ENCODE peak calls at places on chromosomes 3 and 15, in ten cellular contexts. T, B, D, F, O, N, V, Z, C and A are unnamed samples.

GRCh38 chr3:28279770-28280169 is 38.4 kb downstream of the CMC1 start:
- DNase-seq in B (no peak), F (no peak), V (no peak), N (no peak), C (no peak), O (no peak), D (no peak), Z (no peak), T (no peak), A (no peak)

GRCh38 chr15:41811432-41812195 is 16.3 kb upstream of the JMJD7 start:
- DNase-seq in O (peak; percentile 92), T (peak; percentile 93), Z (peak; percentile 86), F (peak; percentile 91), C (peak; percentile 60), N (peak; percentile 86), B (peak; percentile 88), V (peak; percentile 24), D (peak; percentile 92), A (peak; percentile 86)

GRCh38 chr3:177037241-177037640 is 160.0 kb downstream of the TBL1XR1 start:
- DNase-seq in T (no peak), F (no peak), N (no peak), B (no peak), C (no peak), D (no peak), Z (no peak), O (no peak), V (no peak), A (peak; percentile 29)

GRCh38 chr15:66701422-66702034 is 508 bp upstream of the SMAD6 start:
- DNase-seq in Z (peak; percentile 54), V (no peak), F (peak; percentile 73), B (peak; percentile 70), T (no peak), D (peak; percentile 73), N (peak; percentile 79), O (peak; percentile 79), C (no peak), A (peak; percentile 56)

GRCh38 chr3:121661376-121661775 is 673 bp upstream of the HCLS1 start:
- DNase-seq in C (no peak), V (no peak), D (no peak), B (no peak), Z (peak; percentile 14), O (no peak), N (no peak), T (no peak), F (no peak), A (no peak)

GRCh38 chr15:41862515-41863116 is 24.0 kb downstream of the PLA2G4B start:
- DNase-seq in T (no peak), V (no peak), B (peak; percentile 84), F (no peak), Z (peak; percentile 73), O (no peak), N (no peak), C (no peak), D (no peak), A (no peak)

GRCh38 chr3:7565574-7565973 is 704.7 kb downstream of the GRM7 start:
- DNase-seq in Z (no peak), B (no peak), F (no peak), V (no peak), C (no peak), O (no peak), D (no peak), N (no peak), T (no peak), A (no peak)

GRCh38 chr15:34588046-34588674 is 4.7 kb upstream of the GOLGA8B start:
- DNase-seq in B (no peak), D (peak; percentile 63), C (peak; percentile 56), F (peak; percentile 58), T (peak; percentile 70), V (peak; percentile 33), O (peak; percentile 88), N (peak; percentile 60), Z (peak; percentile 64), A (peak; percentile 77)

GRCh38 chr3:8325306-8325705 is 176.3 kb upstream of the LMCD1 start:
- DNase-seq in D (no peak), V (no peak), N (no peak), O (no peak), C (no peak), T (no peak), F (no peak), Z (no peak), B (no peak), A (no peak)

GRCh38 chr15:66943456-66944095 is 121.8 kb upstream of the SMAD3 start:
- DNase-seq in C (no peak), Z (peak; percentile 62), O (no peak), V (no peak), T (no peak), F (no peak), N (no peak), D (no peak), B (no peak), A (no peak)

GRCh38 chr3:46082849-46083248 is 55.6 kb upstream of the XCR1 start:
- DNase-seq in T (no peak), N (no peak), B (no peak), D (no peak), O (no peak), V (no peak), C (no peak), Z (no peak), F (no peak), A (no peak)

GRCh38 chr15:31511707-31512310 is 185.2 kb downstream of the KLF13 start:
- DNase-seq in T (no peak), B (no peak), O (no peak), N (peak; percentile 5), Z (no peak), V (no peak), F (no peak), D (no peak), C (no peak), A (peak; percentile 83)

GRCh38 chr3:74883690-74884089 is 269.2 kb upstream of the CNTN3 start:
- DNase-seq in B (no peak), C (peak; percentile 1), T (peak; percentile 49), Z (no peak), F (no peak), O (peak; percentile 49), V (peak; percentile 1), D (no peak), N (no peak), A (no peak)
- TF ChIP-seq CTCF in B (peak; percentile 11), C (peak; percentile 26), T (peak; percentile 49), Z (no peak), F (no peak), O (peak; percentile 55), V (peak; percentile 59), D (no peak), N (peak; percentile 48), A (no peak)

DNA sequence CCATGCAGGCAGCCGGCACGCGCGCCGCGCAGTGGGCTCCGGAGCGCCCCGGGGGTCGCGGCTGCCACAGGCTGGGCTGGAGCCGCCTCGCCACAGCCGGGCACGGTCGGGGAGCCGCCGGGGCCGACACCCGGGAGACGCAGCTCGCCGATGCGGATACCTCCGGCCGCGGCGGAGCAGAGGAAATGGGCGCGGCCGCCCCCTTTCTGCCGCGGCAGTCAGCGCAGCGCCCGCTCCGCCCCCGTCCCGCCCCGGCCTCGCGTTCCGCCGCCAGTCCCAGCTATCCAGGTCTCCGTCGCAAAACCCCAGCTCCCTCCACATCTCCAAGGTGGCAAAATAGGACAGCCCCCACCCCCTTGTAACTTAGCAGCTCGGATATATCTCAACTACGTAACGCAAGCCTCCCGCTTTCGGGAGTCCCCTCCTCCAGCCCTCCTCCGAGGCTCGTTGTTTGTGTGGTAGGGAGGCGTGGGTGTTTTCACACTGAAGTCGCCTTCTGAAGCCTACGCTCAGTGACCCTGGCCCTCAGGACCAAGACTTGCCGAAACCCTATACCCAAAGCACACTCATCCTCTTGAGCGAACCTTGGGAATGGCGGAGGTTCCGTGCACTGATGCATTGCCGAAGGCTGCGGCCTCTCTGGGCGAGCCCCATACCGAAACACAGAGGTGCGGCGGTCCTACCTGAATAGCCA is at the start of gene SH3BP5:
- DNase-seq in B (peak; percentile 84), T (peak; percentile 92), V (no peak), C (peak; percentile 4), F (peak; percentile 85), Z (peak; percentile 79), D (peak; percentile 88), O (peak; percentile 91), N (peak; percentile 81), A (peak; percentile 73)
- TF ChIP-seq CTCF in B (peak; percentile 73), T (peak; percentile 60), V (peak; percentile 75), C (peak; percentile 76), F (peak; percentile 76), Z (peak; percentile 25), D (peak; percentile 87), O (peak; percentile 54), N (peak; percentile 65), A (peak; percentile 79)

DNA sequence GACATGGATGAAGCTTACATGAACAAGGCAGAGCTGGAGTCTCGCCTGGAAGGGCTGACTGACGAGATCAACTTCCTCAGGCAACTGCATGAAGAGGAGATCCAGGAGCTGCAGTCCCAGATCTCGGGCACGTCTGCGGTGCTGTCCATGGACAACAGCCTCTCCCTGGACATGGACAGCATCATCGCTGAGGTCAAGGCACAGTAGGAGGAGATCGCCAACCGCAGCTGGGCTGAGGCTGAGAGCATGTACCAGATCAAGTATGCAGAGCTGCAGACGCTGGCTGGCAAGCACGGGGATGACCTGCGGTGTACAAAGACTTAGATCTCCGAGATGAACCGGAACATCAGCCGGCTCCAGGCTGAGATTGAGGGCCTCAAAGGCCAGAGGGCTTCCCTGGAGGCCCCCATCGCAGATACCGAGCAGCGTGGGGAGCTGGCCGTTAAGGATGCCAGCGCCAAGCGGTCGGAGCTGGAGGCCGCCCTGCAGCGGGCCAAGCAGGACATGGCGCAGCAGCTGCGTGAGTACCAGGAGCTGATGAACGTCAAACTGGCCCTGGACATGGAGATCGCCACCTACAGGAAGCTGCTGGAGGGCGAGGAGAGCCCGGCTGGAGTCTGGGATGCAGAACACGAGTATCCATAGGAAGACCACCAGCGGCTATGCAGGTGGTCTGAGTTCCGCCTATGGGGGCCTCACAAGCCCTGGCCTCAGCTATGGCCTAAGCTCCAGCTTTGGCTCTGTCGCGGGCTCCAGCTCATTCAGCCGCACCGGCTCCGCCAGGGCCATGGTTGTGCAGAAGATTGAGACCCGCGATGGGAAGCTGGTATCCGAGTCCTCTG is 77.6 kb downstream of the CLDN11 start:
- DNase-seq in V (no peak), D (peak; percentile 58), C (no peak), B (no peak), Z (no peak), N (no peak), O (no peak), F (peak; percentile 46), T (no peak), A (no peak)
- TF ChIP-seq CTCF in V (no peak), D (no peak), C (peak; percentile 11), B (no peak), Z (no peak), N (no peak), O (no peak), F (no peak), T (no peak), A (no peak)

DNA sequence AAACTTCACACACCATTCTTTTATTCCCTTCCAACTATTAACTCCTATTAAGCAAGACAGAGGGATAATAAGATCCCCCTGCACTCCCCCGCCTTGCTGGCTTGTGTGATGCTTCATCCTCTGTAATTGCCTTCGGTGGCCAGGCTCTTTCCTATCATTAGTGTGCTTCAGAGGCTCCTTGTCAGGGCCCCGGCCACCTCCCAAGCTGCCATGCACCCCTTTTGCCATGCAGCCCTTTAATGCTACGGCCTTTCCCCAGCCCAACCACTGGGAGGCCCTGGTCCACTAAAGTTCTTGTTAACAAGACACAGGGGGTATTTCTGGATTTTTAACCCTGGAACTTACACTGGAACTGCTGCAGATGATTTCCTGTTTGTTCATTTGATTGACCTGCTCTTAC is 175.9 kb upstream of the TOPAZ1 start:
- DNase-seq in C (no peak), T (no peak), B (no peak), D (no peak), F (no peak), O (no peak), Z (no peak), V (no peak), N (no peak), A (no peak)
- TF ChIP-seq CTCF in C (no peak), T (no peak), B (no peak), D (no peak), F (no peak), O (no peak), Z (no peak), V (peak; percentile 16), N (no peak), A (no peak)